ENCODE peak calls at places on chromosomes 13 and 19, in five cellular contexts. U is stimulated activated CD4-positive, alpha-beta T cell treated with anti-CD3 and anti-CD28 coated beads, Interleukin-2, amount 100 ng/mL, for 24 hours; K is T-helper 1 cell; Z is NCI-H187 treated with DMSO at 0.1 percent for 48 hours; J is activated naive CD4-positive, alpha-beta T cell treated with Interleukin-2 at 50 U/mL for 16 hours. V is an unnamed sample.

GRCh38 chr19:4068058-4068966 is 1.6 kb upstream of the ZBTB7A start:
- DNase-seq in U (no peak), K (no peak), Z (no peak), J (no peak), V (no peak)

GRCh38 chr19:23407597-23407996 is 12.3 kb upstream of the ZNF91 start:
- DNase-seq in U (no peak), K (no peak), Z (no peak), J (no peak), V (no peak)

GRCh38 chr13:36131215-36131930 is at the start of gene DCLK1:
- DNase-seq in U (no peak), K (no peak), Z (no peak), J (no peak), V (no peak)

GRCh38 chr13:105598551-105598950 is 936.9 kb downstream of the EFNB2 start:
- DNase-seq in U (no peak), K (no peak), Z (no peak), J (no peak), V (no peak)

GRCh38 chr13:40813662-40814454 is 24.4 kb downstream of the SLC25A15 start:
- DNase-seq in U (no peak), K (peak), Z (no peak), J (no peak), V (peak)

GRCh38 chr19:29878973-29879654 is 62.9 kb upstream of the URI1 start:
- DNase-seq in U (no peak), K (no peak), Z (no peak), J (no peak), V (no peak)

GRCh38 chr13:105814219-105814901 is 721.1 kb downstream of the EFNB2 start:
- DNase-seq in U (no peak), K (no peak), Z (no peak), J (no peak), V (no peak)

GRCh38 chr19:5943623-5944022 is 29.6 kb downstream of the CAPS start:
- DNase-seq in U (no peak), K (no peak), Z (no peak), J (no peak), V (no peak)

GRCh38 chr13:48998893-48999292 is 23.2 kb downstream of the FNDC3A start:
- DNase-seq in U (no peak), K (no peak), Z (no peak), J (no peak), V (no peak)

GRCh38 chr19:45593520-45593919 is 8.5 kb downstream of the GPR4 start:
- DNase-seq in U (no peak), K (no peak), Z (no peak), J (no peak), V (no peak)

GRCh38 chr19:8206147-8207087 is 2.8 kb upstream of the CERS4 start:
- DNase-seq in U (no peak), K (no peak), Z (peak), J (no peak), V (no peak)

GRCh38 chr19:3184847-3185481 is 766 bp upstream of the NCLN start:
- DNase-seq in U (peak), K (no peak), Z (peak), J (peak), V (peak)

GRCh38 chr13:48647625-48648024 is 6.1 kb upstream of the CYSLTR2 start:
- DNase-seq in U (no peak), K (no peak), Z (no peak), J (no peak), V (no peak)

GRCh38 chr13:106696140-106696539 is 128.2 kb upstream of the ARGLU1 start:
- DNase-seq in U (no peak), K (no peak), Z (no peak), J (no peak), V (no peak)

GRCh38 chr19:35890113-35890650 is 10.2 kb downstream of the NFKBID start:
- DNase-seq in U (no peak), K (no peak), Z (no peak), J (no peak), V (no peak)

GRCh38 chr19:40143612-40144011 is 47.6 kb upstream of the MAP3K10 start:
- DNase-seq in U (peak), K (peak), Z (no peak), J (peak), V (no peak)

GRCh38 chr13:28684257-28684656 is 25.3 kb downstream of the POMP start:
- DNase-seq in U (no peak), K (no peak), Z (no peak), J (no peak), V (no peak)

GRCh38 chr13:109093988-109094387 is 464.6 kb downstream of the MYO16 start:
- DNase-seq in U (no peak), K (no peak), Z (no peak), J (no peak), V (no peak)

GRCh38 chr19:22619932-22620331 is 14.2 kb upstream of the ZNF492 start:
- DNase-seq in U (no peak), K (no peak), Z (no peak), J (no peak), V (no peak)

GRCh38 chr13:48189122-48189521 is 43.9 kb upstream of the ITM2B start:
- DNase-seq in U (no peak), K (no peak), Z (no peak), J (no peak), V (no peak)

GRCh38 chr19:38251564-38252051 is 4.6 kb downstream of the PPP1R14A start:
- DNase-seq in U (no peak), K (no peak), Z (no peak), J (no peak), V (no peak)

GRCh38 chr19:13781547-13781946 is 7.3 kb downstream of the C19orf53 start:
- DNase-seq in U (no peak), K (no peak), Z (no peak), J (no peak), V (no peak)